ENCODE peak calls at places on chromosomes 13 and 19, in nine cellular contexts. A is tibial nerve, Y is cardiac muscle cell, N is mammary epithelial cell, X is GM12878, E is heart left ventricle, Q is A673, C is HCT116, S is HepG2. P is an unnamed sample.

GRCh38 chr19:50669319-50670101 is 20.3 kb downstream of the C19orf81 start:
- DNase-seq in A (no peak), Y (peak; percentile 51), N (no peak), X (no peak), E (no peak), Q (peak; percentile 64), C (no peak), S (no peak), P (no peak)

GRCh38 chr13:29428310-29428991 is 167.0 kb downstream of the SLC7A1 start:
- DNase-seq in A (no peak), Y (peak; percentile 87), N (peak; percentile 58), X (no peak), E (peak; percentile 74), Q (no peak), C (peak; percentile 6), S (no peak), P (no peak)

GRCh38 chr13:65540064-65540635 is 1690.0 kb downstream of the PCDH9 start:
- DNase-seq in A (no peak), Y (no peak), N (no peak), X (no peak), E (no peak), Q (peak; percentile 10), C (no peak), S (no peak), P (no peak)

GRCh38 chr13:44191504-44192171 is 182.0 kb upstream of the SERP2 start:
- DNase-seq in A (no peak), Y (peak; percentile 38), N (peak; percentile 70), X (no peak), E (peak; percentile 38), Q (peak; percentile 67), C (peak; percentile 81), S (peak; percentile 64), P (no peak)

GRCh38 chr13:40940841-40941240 is 78.3 kb downstream of the ELF1 start:
- DNase-seq in A (no peak), Y (no peak), N (no peak), X (no peak), E (peak; percentile 33), Q (no peak), C (no peak), S (no peak), P (no peak)

GRCh38 chr19:21587117-21587461 is 81.7 kb downstream of the ZNF429 start:
- DNase-seq in A (no peak), Y (no peak), N (no peak), X (no peak), E (peak; percentile 57), Q (no peak), C (no peak), S (no peak), P (no peak)

GRCh38 chr13:80342541-80343371 is 1.8 kb upstream of the SPRY2 start:
- DNase-seq in A (peak; percentile 77), Y (peak; percentile 87), N (peak; percentile 75), X (no peak), E (peak; percentile 92), Q (peak; percentile 81), C (no peak), S (peak; percentile 55), P (no peak)

GRCh38 chr19:56076413-56076998 is 44.6 kb downstream of the ZNF787 start:
- DNase-seq in A (no peak), Y (peak; percentile 64), N (peak; percentile 35), X (no peak), E (no peak), Q (peak; percentile 62), C (peak; percentile 28), S (peak; percentile 48), P (peak; percentile 15)

GRCh38 chr19:46863818-46864629 is 3.2 kb downstream of the ARHGAP35 start:
- DNase-seq in A (no peak), Y (peak; percentile 36), N (peak; percentile 79), X (no peak), E (no peak), Q (peak; percentile 76), C (no peak), S (peak; percentile 66), P (no peak)

GRCh38 chr13:110387451-110388140 is 80.5 kb downstream of the COL4A2 start:
- DNase-seq in A (no peak), Y (no peak), N (peak; percentile 53), X (no peak), E (peak; percentile 73), Q (no peak), C (no peak), S (no peak), P (no peak)

GRCh38 chr13:70108276-70108845 is at the start of gene KLHL1:
- DNase-seq in A (no peak), Y (no peak), N (no peak), X (no peak), E (no peak), Q (no peak), C (no peak), S (no peak), P (no peak)

GRCh38 chr13:36965767-36966166 is 33.4 kb downstream of the ALG5 start:
- DNase-seq in A (no peak), Y (no peak), N (peak; percentile 88), X (no peak), E (no peak), Q (peak; percentile 22), C (peak; percentile 15), S (no peak), P (peak; percentile 33)

GRCh38 chr13:49292742-49293498 is 45.2 kb downstream of the CDADC1 start:
- DNase-seq in A (no peak), Y (peak; percentile 62), N (no peak), X (no peak), E (peak; percentile 75), Q (peak; percentile 39), C (no peak), S (no peak), P (peak; percentile 77)

GRCh38 chr19:47274891-47275865 is 493 bp downstream of the INAFM1 start:
- DNase-seq in A (no peak), Y (peak; percentile 42), N (no peak), X (no peak), E (peak; percentile 54), Q (no peak), C (no peak), S (no peak), P (no peak)

DNA sequence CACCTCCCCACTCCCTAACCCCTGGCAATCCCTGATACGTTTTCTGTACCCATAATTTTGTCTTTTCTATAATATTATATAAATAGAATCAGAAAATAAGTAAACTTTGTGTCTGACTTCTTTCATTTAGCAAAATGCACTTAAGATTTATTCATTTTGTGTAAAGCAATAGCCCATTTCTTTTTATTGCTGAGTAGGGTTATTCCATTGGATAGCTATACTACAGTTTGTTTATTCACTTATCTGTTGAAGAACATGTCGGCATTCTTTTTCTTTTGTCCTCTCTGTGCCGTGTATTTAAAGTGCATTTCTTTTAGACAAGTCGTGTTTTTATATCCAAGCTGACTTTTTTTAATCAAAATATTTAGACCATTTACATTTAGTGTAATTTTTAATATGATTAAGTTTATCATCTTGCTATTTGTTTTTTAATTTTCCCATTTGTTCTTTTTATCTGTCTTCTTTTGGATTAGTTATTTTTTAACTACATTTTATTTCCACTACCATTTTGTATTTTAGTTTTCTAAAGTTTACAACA is 176.4 kb upstream of the TSHZ3 start:
- DNase-seq in A (no peak), Y (no peak), N (no peak), X (no peak), E (no peak), Q (no peak), C (no peak), S (no peak), P (no peak)
- H3K9me3 ChIP-seq in A (peaks cover 27% of the 10 kb centered on the region), Y (no peaks in the 10 kb centered on the region), N (no peaks in the 10 kb centered on the region), X (no peaks in the 10 kb centered on the region), E (peaks cover 27% of the 10 kb centered on the region), Q (peaks cover 13% of the 10 kb centered on the region), C (peaks cover 23% of the 10 kb centered on the region), S (peaks cover 61% of the 10 kb centered on the region), P (no peaks in the 10 kb centered on the region)

GRCh38 chr19:13228561-13228960 is 78.3 kb downstream of the IER2 start:
- DNase-seq in A (no peak), Y (no peak), N (no peak), X (no peak), E (no peak), Q (peak; percentile 54), C (no peak), S (no peak), P (no peak)
- TF ChIP-seq CTCF in A (no peak), Y (no peak), N (no peak), X (no peak), E (no peak), Q (peak; percentile 43), C (no peak), S (peak; percentile 13), P (no peak)

DNA sequence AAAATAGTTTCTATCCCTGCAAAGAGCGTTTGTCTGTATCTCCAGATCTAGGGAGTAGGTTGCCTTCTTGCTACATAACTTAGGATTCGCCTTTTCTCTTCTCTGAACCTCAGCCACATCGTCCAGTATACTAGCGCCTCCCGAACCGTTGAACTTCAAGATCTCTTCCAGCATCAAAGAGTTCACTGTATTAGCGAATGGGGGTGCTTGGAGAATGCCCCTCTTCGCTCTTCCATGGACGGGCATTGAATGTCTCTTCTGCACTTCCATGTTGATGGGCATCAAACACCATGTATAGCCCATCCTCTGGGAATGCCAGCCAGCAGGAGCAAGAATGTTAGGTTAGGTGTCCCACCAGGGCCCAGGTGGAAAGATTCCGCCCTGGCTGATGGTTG is 570 bp upstream of the OXGR1 start:
- DNase-seq in A (no peak), Y (no peak), N (no peak), X (no peak), E (no peak), Q (no peak), C (no peak), S (no peak), P (no peak)
- H3K27me3 ChIP-seq in A (peaks cover 16% of the 10 kb centered on the region), Y (peaks cover 75% of the 10 kb centered on the region), N (peaks cover 19% of the 10 kb centered on the region), X (peaks cover 2% of the 10 kb centered on the region), E (peaks cover 37% of the 10 kb centered on the region), Q (peaks cover 77% of the 10 kb centered on the region), C (peaks cover 13% of the 10 kb centered on the region), S (peaks cover 1% of the 10 kb centered on the region), P (peaks cover 28% of the 10 kb centered on the region)

DNA sequence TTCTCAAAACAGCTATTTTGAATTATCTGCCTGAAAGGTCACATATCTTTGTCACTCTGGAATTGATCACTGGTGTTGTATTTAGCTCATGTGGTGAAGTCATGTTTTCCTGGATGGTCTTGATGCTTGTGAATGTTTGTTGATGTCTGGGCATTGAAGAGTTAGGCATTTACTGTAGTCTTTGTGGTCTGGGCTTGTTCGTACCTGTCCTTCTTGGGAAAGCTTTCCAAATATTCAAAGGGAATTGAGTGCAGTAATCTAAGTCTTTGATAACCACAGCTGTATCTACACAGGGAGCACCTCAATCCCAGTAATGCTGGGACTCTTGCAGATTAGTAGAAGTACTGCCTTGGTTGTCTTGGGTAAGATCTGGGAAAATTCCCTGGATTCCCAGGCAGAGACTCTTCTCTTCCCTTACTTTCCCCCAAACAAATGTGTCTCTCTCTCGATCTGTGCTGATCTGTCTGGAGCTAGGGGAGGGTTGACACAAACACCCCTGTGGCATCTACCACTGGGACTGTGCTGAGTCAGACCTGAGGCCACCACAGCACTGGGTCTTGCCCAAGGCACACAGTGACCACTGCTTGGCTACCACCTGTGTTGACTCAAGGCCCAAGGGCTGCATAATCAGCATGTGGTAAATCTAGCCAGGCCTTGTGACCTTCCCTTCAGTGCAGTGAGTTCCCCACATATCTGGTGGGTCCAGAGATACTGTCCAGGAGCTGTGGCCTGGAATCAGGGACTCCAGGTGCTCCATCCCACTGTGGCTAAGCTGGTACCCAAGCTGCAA is 5.5 kb upstream of the CYP4F3 start:
- DNase-seq in A (no peak), Y (no peak), N (peak; percentile 72), X (no peak), E (no peak), Q (no peak), C (no peak), S (peak; percentile 35), P (no peak)
- H3K9me3 ChIP-seq in A (no peaks in the 10 kb centered on the region), Y (peaks cover 3% of the 10 kb centered on the region), N (no peaks in the 10 kb centered on the region), X (no peaks in the 10 kb centered on the region), E (no peaks in the 10 kb centered on the region), Q (no peaks in the 10 kb centered on the region), C (no peaks in the 10 kb centered on the region), S (no peaks in the 10 kb centered on the region), P (no peaks in the 10 kb centered on the region)